ENCODE peak calls at places on chromosomes 1 and 21, in six cellular contexts. I, X, Y, B, U and M are unnamed samples.

GRCh38 chr1:117697220-117697781 is 91.5 kb downstream of the TENT5C start:
- DNase-seq in I (no peak), X (no peak), Y (no peak), B (peak), U (no peak), M (no peak)

GRCh38 chr1:40818264-40818961 is 34.8 kb downstream of the KCNQ4 start:
- DNase-seq in I (no peak), X (no peak), Y (peak), B (peak), U (no peak), M (no peak)

GRCh38 chr1:172273668-172274396 is 146.7 kb upstream of the C1orf105 start:
- DNase-seq in I (no peak), X (no peak), Y (no peak), B (no peak), U (no peak), M (no peak)

GRCh38 chr21:45248893-45249381 is 38.8 kb downstream of the POFUT2 start:
- DNase-seq in I (no peak), X (no peak), Y (peak), B (no peak), U (peak), M (no peak)

GRCh38 chr1:48055854-48056253 is 58.7 kb upstream of the TRABD2B start:
- DNase-seq in I (no peak), X (no peak), Y (peak), B (no peak), U (no peak), M (no peak)

GRCh38 chr21:41610042-41610839 is 102.3 kb upstream of the TMPRSS2 start:
- DNase-seq in I (no peak), X (peak), Y (peak), B (peak), U (peak), M (peak)

GRCh38 chr1:205824180-205824579 is 11.2 kb upstream of the SLC41A1 start:
- DNase-seq in I (no peak), X (no peak), Y (no peak), B (no peak), U (no peak), M (no peak)

GRCh38 chr1:143699115-143699514 is 272.7 kb downstream of the FAM72C start:
- DNase-seq in I (no peak), X (no peak), Y (no peak), B (no peak), U (no peak), M (peak)

GRCh38 chr1:12620142-12620865 is 2.3 kb upstream of the DHRS3 start:
- DNase-seq in I (no peak), X (no peak), Y (no peak), B (peak), U (no peak), M (no peak)

GRCh38 chr1:216325946-216326345 is 97.3 kb downstream of the USH2A start:
- DNase-seq in I (no peak), X (no peak), Y (no peak), B (no peak), U (no peak), M (no peak)

GRCh38 chr1:3518256-3518655 is 63.8 kb downstream of the ARHGEF16 start:
- DNase-seq in I (no peak), X (no peak), Y (peak), B (peak), U (no peak), M (no peak)

GRCh38 chr1:108678696-108679095 is 13.4 kb upstream of the PRPF38B start:
- DNase-seq in I (no peak), X (no peak), Y (no peak), B (no peak), U (no peak), M (no peak)

GRCh38 chr1:17046043-17046657 is 7.7 kb downstream of the SDHB start:
- DNase-seq in I (no peak), X (peak), Y (no peak), B (peak), U (peak), M (no peak)

GRCh38 chr1:228151526-228151925 is 1.8 kb downstream of the GJC2 start:
- DNase-seq in I (no peak), X (no peak), Y (no peak), B (no peak), U (peak), M (no peak)

GRCh38 chr1:19445417-19446342 is 39.7 kb downstream of the CAPZB start:
- DNase-seq in I (no peak), X (peak), Y (no peak), B (no peak), U (peak), M (no peak)

GRCh38 chr1:177024623-177025022 is 139.9 kb downstream of the ASTN1 start:
- DNase-seq in I (no peak), X (no peak), Y (no peak), B (no peak), U (no peak), M (no peak)

GRCh38 chr1:230816018-230816417 is 52.3 kb downstream of the C1orf198 start:
- DNase-seq in I (no peak), X (no peak), Y (no peak), B (no peak), U (no peak), M (no peak)

GRCh38 chr1:61182049-61182448 is 99.7 kb downstream of the NFIA start:
- DNase-seq in I (no peak), X (no peak), Y (no peak), B (no peak), U (no peak), M (no peak)

GRCh38 chr1:169933999-169934725 is 40.5 kb upstream of the SCYL3 start:
- DNase-seq in I (no peak), X (no peak), Y (no peak), B (no peak), U (no peak), M (no peak)
- TF ChIP-seq GABPA in I (no peak), X (no peak), Y (no peak), B (no peak), U (no peak), M (no peak)

GRCh38 chr1:31576743-31577455 is 584 bp downstream of the TINAGL1 start:
- DNase-seq in I (no peak), X (no peak), Y (peak), B (no peak), U (no peak), M (no peak)

GRCh38 chr1:31575373-31576140 is 758 bp upstream of the TINAGL1 start:
- DNase-seq in I (no peak), X (peak), Y (peak), B (no peak), U (no peak), M (no peak)

GRCh38 chr1:31574749-31575372 is 1.5 kb upstream of the TINAGL1 start:
- DNase-seq in I (no peak), X (no peak), Y (peak), B (peak), U (no peak), M (no peak)

GRCh38 chr1:31577515-31578191 is 1.3 kb downstream of the TINAGL1 start:
- DNase-seq in I (no peak), X (peak), Y (peak), B (no peak), U (no peak), M (no peak)

GRCh38 chr1:31576201-31576669 is at the start of gene TINAGL1:
- DNase-seq in I (no peak), X (peak), Y (peak), B (peak), U (no peak), M (no peak)
- TF ChIP-seq POLR2AphosphoS5 in I (no peak), X (peak), Y (no peak), B (no peak), U (no peak), M (no peak)

GRCh38 chr21:18646114-18646513 is 242.5 kb upstream of the TMPRSS15 start:
- DNase-seq in I (no peak), X (no peak), Y (no peak), B (no peak), U (no peak), M (no peak)
- TF ChIP-seq GABPA in I (no peak), X (no peak), Y (no peak), B (no peak), U (no peak), M (no peak)

GRCh38 chr1:93679546-93679945 is 2.1 kb downstream of the BCAR3 start:
- DNase-seq in I (no peak), X (no peak), Y (no peak), B (no peak), U (no peak), M (no peak)

GRCh38 chr1:93678966-93679480 is 2.6 kb downstream of the BCAR3 start:
- DNase-seq in I (no peak), X (no peak), Y (no peak), B (no peak), U (no peak), M (no peak)

GRCh38 chr1:93681095-93681548 is 515 bp downstream of the BCAR3 start:
- DNase-seq in I (no peak), X (no peak), Y (peak), B (no peak), U (peak), M (no peak)

GRCh38 chr1:93681549-93682412 is at the start of gene BCAR3:
- DNase-seq in I (no peak), X (no peak), Y (peak), B (peak), U (peak), M (no peak)

GRCh38 chr1:93680121-93681094 is 1.2 kb downstream of the BCAR3 start:
- DNase-seq in I (no peak), X (peak), Y (peak), B (peak), U (peak), M (no peak)
- TF ChIP-seq POLR2AphosphoS5 in I (no peak), X (no peak), Y (peak), B (no peak), U (peak), M (no peak)